ENCODE peak calls at places on chromosomes 3 and 15, in nine cellular contexts. One of them, this sample, is unnamed.

GRCh38 chr3:40258555-40258954 is 51.0 kb upstream of the EIF1B start:
- DNase-seq in astrocyte of the cerebellum: no peak
- DNase-seq in left cardiac atrium: no peak
- DNase-seq in iris pigment epithelial cell: peak
- DNase-seq in Panc1: no peak
- DNase-seq in NCI-H748 treated with DMSO at 0.1 percent for 48 hours: no peak
- DNase-seq in HuH-7.5: no peak
- DNase-seq in psoas muscle: no peak
- DNase-seq in heart left ventricle: no peak
- DNase-seq in this sample: peak

GRCh38 chr3:151282921-151283320 is 4.6 kb upstream of the P2RY14 start:
- DNase-seq in astrocyte of the cerebellum: peak
- DNase-seq in left cardiac atrium: no peak
- DNase-seq in iris pigment epithelial cell: peak
- DNase-seq in Panc1: peak
- DNase-seq in NCI-H748 treated with DMSO at 0.1 percent for 48 hours: peak
- DNase-seq in HuH-7.5: peak
- DNase-seq in psoas muscle: no peak
- DNase-seq in heart left ventricle: no peak
- DNase-seq in this sample: peak

GRCh38 chr15:101489236-101489632 is 273 bp downstream of the PCSK6 start:
- DNase-seq in astrocyte of the cerebellum: no peak
- DNase-seq in left cardiac atrium: no peak
- DNase-seq in iris pigment epithelial cell: no peak
- DNase-seq in Panc1: no peak
- DNase-seq in NCI-H748 treated with DMSO at 0.1 percent for 48 hours: no peak
- DNase-seq in HuH-7.5: peak
- DNase-seq in psoas muscle: peak
- DNase-seq in heart left ventricle: peak
- DNase-seq in this sample: no peak

GRCh38 chr3:4613366-4613765 is 120.2 kb downstream of the ITPR1 start:
- DNase-seq in astrocyte of the cerebellum: no peak
- DNase-seq in left cardiac atrium: no peak
- DNase-seq in iris pigment epithelial cell: no peak
- DNase-seq in Panc1: no peak
- DNase-seq in NCI-H748 treated with DMSO at 0.1 percent for 48 hours: no peak
- DNase-seq in HuH-7.5: no peak
- DNase-seq in psoas muscle: no peak
- DNase-seq in heart left ventricle: no peak
- DNase-seq in this sample: no peak

GRCh38 chr3:58388550-58389061 is 45.0 kb downstream of the PDHB start:
- DNase-seq in astrocyte of the cerebellum: peak
- DNase-seq in left cardiac atrium: no peak
- DNase-seq in iris pigment epithelial cell: peak
- DNase-seq in Panc1: peak
- DNase-seq in NCI-H748 treated with DMSO at 0.1 percent for 48 hours: no peak
- DNase-seq in HuH-7.5: no peak
- DNase-seq in psoas muscle: no peak
- DNase-seq in heart left ventricle: no peak
- DNase-seq in this sample: peak

GRCh38 chr3:126315916-126316514 is 41.2 kb downstream of the KLF15 start:
- DNase-seq in astrocyte of the cerebellum: no peak
- DNase-seq in left cardiac atrium: no peak
- DNase-seq in iris pigment epithelial cell: no peak
- DNase-seq in Panc1: no peak
- DNase-seq in NCI-H748 treated with DMSO at 0.1 percent for 48 hours: no peak
- DNase-seq in HuH-7.5: no peak
- DNase-seq in psoas muscle: no peak
- DNase-seq in heart left ventricle: no peak
- DNase-seq in this sample: no peak

GRCh38 chr3:50971487-50971924 is 296.8 kb downstream of the DOCK3 start:
- DNase-seq in astrocyte of the cerebellum: peak
- DNase-seq in left cardiac atrium: no peak
- DNase-seq in iris pigment epithelial cell: peak
- DNase-seq in Panc1: peak
- DNase-seq in NCI-H748 treated with DMSO at 0.1 percent for 48 hours: peak
- DNase-seq in HuH-7.5: peak
- DNase-seq in psoas muscle: no peak
- DNase-seq in heart left ventricle: no peak
- DNase-seq in this sample: peak

GRCh38 chr15:65790692-65791334 is 1.3 kb downstream of the DENND4A start:
- DNase-seq in astrocyte of the cerebellum: no peak
- DNase-seq in left cardiac atrium: no peak
- DNase-seq in iris pigment epithelial cell: peak
- DNase-seq in Panc1: no peak
- DNase-seq in NCI-H748 treated with DMSO at 0.1 percent for 48 hours: no peak
- DNase-seq in HuH-7.5: peak
- DNase-seq in psoas muscle: no peak
- DNase-seq in heart left ventricle: no peak
- DNase-seq in this sample: peak

GRCh38 chr3:156762631-156763185 is 63.4 kb upstream of the LEKR1 start:
- DNase-seq in astrocyte of the cerebellum: peak
- DNase-seq in left cardiac atrium: no peak
- DNase-seq in iris pigment epithelial cell: peak
- DNase-seq in Panc1: no peak
- DNase-seq in NCI-H748 treated with DMSO at 0.1 percent for 48 hours: no peak
- DNase-seq in HuH-7.5: no peak
- DNase-seq in psoas muscle: no peak
- DNase-seq in heart left ventricle: no peak
- DNase-seq in this sample: peak

GRCh38 chr3:191393146-191393545 is 62.8 kb upstream of the UTS2B start:
- DNase-seq in astrocyte of the cerebellum: no peak
- DNase-seq in left cardiac atrium: no peak
- DNase-seq in iris pigment epithelial cell: peak
- DNase-seq in Panc1: no peak
- DNase-seq in NCI-H748 treated with DMSO at 0.1 percent for 48 hours: no peak
- DNase-seq in HuH-7.5: no peak
- DNase-seq in psoas muscle: no peak
- DNase-seq in heart left ventricle: no peak
- DNase-seq in this sample: no peak

GRCh38 chr3:168436327-168436726 is 340.6 kb upstream of the GOLIM4 start:
- DNase-seq in astrocyte of the cerebellum: no peak
- DNase-seq in left cardiac atrium: no peak
- DNase-seq in iris pigment epithelial cell: no peak
- DNase-seq in Panc1: no peak
- DNase-seq in NCI-H748 treated with DMSO at 0.1 percent for 48 hours: no peak
- DNase-seq in HuH-7.5: no peak
- DNase-seq in psoas muscle: no peak
- DNase-seq in heart left ventricle: no peak
- DNase-seq in this sample: no peak

GRCh38 chr15:54640874-54641273 is 555.9 kb downstream of the RSL24D1 start:
- DNase-seq in astrocyte of the cerebellum: no peak
- DNase-seq in left cardiac atrium: no peak
- DNase-seq in iris pigment epithelial cell: no peak
- DNase-seq in Panc1: no peak
- DNase-seq in NCI-H748 treated with DMSO at 0.1 percent for 48 hours: no peak
- DNase-seq in HuH-7.5: no peak
- DNase-seq in psoas muscle: no peak
- DNase-seq in heart left ventricle: no peak
- DNase-seq in this sample: no peak

GRCh38 chr3:123469323-123469995 is 20.6 kb upstream of the ADCY5 start:
- DNase-seq in astrocyte of the cerebellum: no peak
- DNase-seq in left cardiac atrium: no peak
- DNase-seq in iris pigment epithelial cell: no peak
- DNase-seq in Panc1: no peak
- DNase-seq in NCI-H748 treated with DMSO at 0.1 percent for 48 hours: no peak
- DNase-seq in HuH-7.5: no peak
- DNase-seq in psoas muscle: no peak
- DNase-seq in heart left ventricle: no peak
- DNase-seq in this sample: no peak

GRCh38 chr3:194296832-194297666 is 54.1 kb downstream of the CPN2 start:
- DNase-seq in astrocyte of the cerebellum: no peak
- DNase-seq in left cardiac atrium: peak
- DNase-seq in iris pigment epithelial cell: peak
- DNase-seq in Panc1: no peak
- DNase-seq in NCI-H748 treated with DMSO at 0.1 percent for 48 hours: no peak
- DNase-seq in HuH-7.5: peak
- DNase-seq in psoas muscle: peak
- DNase-seq in heart left ventricle: no peak
- DNase-seq in this sample: peak

GRCh38 chr15:95174880-95175279 is 943.5 kb downstream of the MCTP2 start:
- DNase-seq in astrocyte of the cerebellum: no peak
- DNase-seq in left cardiac atrium: no peak
- DNase-seq in iris pigment epithelial cell: peak
- DNase-seq in Panc1: no peak
- DNase-seq in NCI-H748 treated with DMSO at 0.1 percent for 48 hours: no peak
- DNase-seq in HuH-7.5: no peak
- DNase-seq in psoas muscle: no peak
- DNase-seq in heart left ventricle: no peak
- DNase-seq in this sample: no peak

GRCh38 chr3:128011140-128011539 is 41.1 kb upstream of the SEC61A1 start:
- DNase-seq in astrocyte of the cerebellum: no peak
- DNase-seq in left cardiac atrium: no peak
- DNase-seq in iris pigment epithelial cell: peak
- DNase-seq in Panc1: no peak
- DNase-seq in NCI-H748 treated with DMSO at 0.1 percent for 48 hours: no peak
- DNase-seq in HuH-7.5: peak
- DNase-seq in psoas muscle: no peak
- DNase-seq in heart left ventricle: no peak
- DNase-seq in this sample: peak

GRCh38 chr3:114112696-114113095 is 56.2 kb downstream of the QTRT2 start:
- DNase-seq in astrocyte of the cerebellum: no peak
- DNase-seq in left cardiac atrium: no peak
- DNase-seq in iris pigment epithelial cell: no peak
- DNase-seq in Panc1: no peak
- DNase-seq in NCI-H748 treated with DMSO at 0.1 percent for 48 hours: no peak
- DNase-seq in HuH-7.5: no peak
- DNase-seq in psoas muscle: no peak
- DNase-seq in heart left ventricle: no peak
- DNase-seq in this sample: peak

GRCh38 chr3:116186128-116186527 is 259.2 kb downstream of the LSAMP start:
- DNase-seq in astrocyte of the cerebellum: no peak
- DNase-seq in left cardiac atrium: no peak
- DNase-seq in iris pigment epithelial cell: no peak
- DNase-seq in Panc1: no peak
- DNase-seq in NCI-H748 treated with DMSO at 0.1 percent for 48 hours: no peak
- DNase-seq in HuH-7.5: no peak
- DNase-seq in psoas muscle: no peak
- DNase-seq in heart left ventricle: no peak
- DNase-seq in this sample: no peak

GRCh38 chr3:46860381-46861292 is 2.6 kb downstream of the MYL3 start:
- DNase-seq in astrocyte of the cerebellum: no peak
- DNase-seq in left cardiac atrium: peak
- DNase-seq in iris pigment epithelial cell: no peak
- DNase-seq in Panc1: no peak
- DNase-seq in NCI-H748 treated with DMSO at 0.1 percent for 48 hours: no peak
- DNase-seq in HuH-7.5: no peak
- DNase-seq in psoas muscle: peak
- DNase-seq in heart left ventricle: peak
- DNase-seq in this sample: peak

GRCh38 chr15:30791776-30792175 is 111.9 kb upstream of the FAN1 start:
- DNase-seq in astrocyte of the cerebellum: no peak
- DNase-seq in left cardiac atrium: no peak
- DNase-seq in iris pigment epithelial cell: no peak
- DNase-seq in Panc1: no peak
- DNase-seq in NCI-H748 treated with DMSO at 0.1 percent for 48 hours: no peak
- DNase-seq in HuH-7.5: no peak
- DNase-seq in psoas muscle: no peak
- DNase-seq in heart left ventricle: no peak
- DNase-seq in this sample: no peak

This sample was measured in M059J.